ENCODE peak calls at places on chromosomes 11 and 22, in seven cellular contexts. P, Z, K, U, X, F and T are unnamed samples.

GRCh38 chr22:44411226-44412135 is 86.6 kb downstream of the RTL6 start:
- DNase-seq in K (no peak), F (no peak), X (no peak), U (no peak), Z (no peak), P (no peak), T (no peak)

GRCh38 chr11:115505165-115505564 is 950 bp upstream of the CADM1 start:
- DNase-seq in Z (no peak), P (no peak), X (peak; percentile 22), K (no peak), F (no peak), U (peak; percentile 23), T (peak; percentile 27)

GRCh38 chr11:80028998-80029397 is 588.2 kb upstream of the TENM4 start:
- DNase-seq in U (no peak), K (no peak), F (no peak), P (no peak), X (no peak), Z (no peak), T (no peak)

GRCh38 chr11:61290905-61291690 is 4.0 kb downstream of the VWCE start:
- DNase-seq in K (no peak), F (no peak), P (no peak), U (no peak), Z (no peak), X (no peak), T (no peak)

GRCh38 chr11:77558380-77558779 is 31.4 kb upstream of the AQP11 start:
- DNase-seq in K (no peak), P (no peak), Z (no peak), X (no peak), F (no peak), U (no peak), T (no peak)

GRCh38 chr11:36149538-36150242 is 139.5 kb downstream of the COMMD9 start:
- DNase-seq in F (peak; percentile 71), P (peak; percentile 97), U (peak; percentile 78), K (peak; percentile 100), Z (peak; percentile 54), X (peak; percentile 67), T (peak; percentile 7)

GRCh38 chr11:73334244-73335203 is 26.4 kb downstream of the ARHGEF17 start:
- DNase-seq in K (peak; percentile 91), F (peak; percentile 57), U (peak; percentile 81), X (peak; percentile 63), Z (peak; percentile 52), P (no peak), T (peak; percentile 70)

GRCh38 chr11:82818399-82819043 is 81.7 kb downstream of the PRCP start:
- DNase-seq in U (no peak), P (no peak), F (no peak), Z (no peak), X (no peak), K (no peak), T (no peak)

GRCh38 chr11:111370270-111370901 is 8.7 kb downstream of the POU2AF1 start:
- DNase-seq in F (no peak), U (no peak), P (no peak), Z (no peak), X (no peak), K (no peak), T (no peak)

GRCh38 chr11:78654071-78654470 is 79.4 kb upstream of the NARS2 start:
- DNase-seq in K (no peak), X (no peak), F (no peak), Z (no peak), P (no peak), U (no peak), T (no peak)
- H3K27ac ChIP-seq in K (no peak overlapping the region), X (no peak overlapping the region), F (no peak overlapping the region), Z (no peak overlapping the region), P (no peak overlapping the region), U (no peak overlapping the region), T (no peak overlapping the region)

GRCh38 chr22:39292002-39292401 is 27.4 kb downstream of the RPL3 start:
- DNase-seq in K (no peak), U (no peak), Z (no peak), F (peak; percentile 85), X (no peak), P (no peak), T (no peak)

GRCh38 chr22:39290724-39291161 is 28.7 kb downstream of the RPL3 start:
- DNase-seq in F (peak; percentile 97), X (no peak), U (peak; percentile 46), P (no peak), Z (peak; percentile 60), K (peak; percentile 71), T (peak; percentile 73)

GRCh38 chr22:39292561-39293074 is 26.8 kb downstream of the RPL3 start:
- DNase-seq in U (peak; percentile 92), F (peak; percentile 98), X (peak; percentile 90), Z (peak; percentile 71), P (no peak), K (peak; percentile 92), T (peak; percentile 87)

GRCh38 chr22:39290248-39290720 is 29.1 kb downstream of the RPL3 start:
- DNase-seq in Z (no peak), X (no peak), P (no peak), U (no peak), F (peak; percentile 71), K (no peak), T (no peak)

DNA sequence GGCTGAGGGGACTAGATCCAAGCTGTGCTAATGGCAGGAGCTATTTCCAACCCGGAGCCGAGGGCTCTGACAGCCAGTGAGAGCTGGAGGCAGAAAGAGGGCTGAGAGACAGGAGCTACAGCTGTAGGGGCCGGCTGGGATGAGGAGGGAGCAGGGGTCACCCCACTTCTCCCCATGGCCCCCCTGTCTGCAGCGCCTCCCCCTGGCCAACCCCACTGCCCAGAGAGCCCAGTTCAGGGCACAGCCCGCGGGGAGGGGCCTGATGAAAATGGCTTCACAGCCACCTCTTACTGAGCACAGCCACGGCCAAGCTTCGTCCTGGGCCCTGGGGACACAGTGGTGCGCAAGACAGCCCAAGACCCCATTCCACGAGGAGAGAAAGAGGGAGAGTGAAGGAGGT is 27.9 kb downstream of the RPL3 start:
- DNase-seq in U (no peak), P (no peak), F (no peak), Z (no peak), X (no peak), K (no peak), T (no peak)
- H3K27ac ChIP-seq in U (peak overlapping the region; percentile 80), P (peak overlapping the region; percentile 72), F (peak overlapping the region; percentile 98), Z (peak overlapping the region; percentile 78), X (peak overlapping the region; percentile 86), K (no peak overlapping the region), T (no peak overlapping the region)

DNA sequence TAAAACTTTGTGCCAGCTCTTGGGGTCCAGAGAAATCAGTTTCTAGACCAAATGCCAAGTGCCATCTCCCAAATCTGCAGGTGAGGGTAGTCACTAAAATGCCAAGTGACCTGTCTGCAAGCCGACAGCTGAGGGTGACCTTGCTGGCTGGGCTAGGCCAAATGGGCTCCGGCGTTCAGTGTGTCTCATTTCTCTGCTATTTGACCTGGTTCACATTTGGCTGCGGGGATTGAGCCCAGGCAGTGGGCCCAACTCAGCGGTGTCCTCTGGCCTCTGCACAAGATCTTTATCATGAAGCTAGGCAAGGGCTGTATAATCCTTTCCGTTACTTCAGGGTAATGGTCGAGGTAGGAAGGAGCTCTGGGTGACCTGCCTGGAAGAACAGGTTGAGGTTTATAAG is 87.5 kb downstream of the SNX19 start:
- DNase-seq in X (no peak), Z (peak; percentile 26), K (no peak), P (no peak), F (no peak), U (no peak), T (no peak)
- H3K27ac ChIP-seq in X (peak overlapping the region; percentile 33), Z (no peak overlapping the region), K (no peak overlapping the region), P (peak overlapping the region; percentile 83), F (no peak overlapping the region), U (no peak overlapping the region), T (no peak overlapping the region)

GRCh38 chr11:3841426-3842304 is 906 bp upstream of the RHOG start:
- DNase-seq in X (peak; percentile 82), Z (peak; percentile 68), P (peak; percentile 82), K (peak; percentile 82), U (peak; percentile 93), F (peak; percentile 82), T (peak; percentile 83)
- H3K27ac ChIP-seq in X (peak overlapping the region; percentile 96), Z (peak overlapping the region; percentile 94), P (peak overlapping the region; percentile 84), K (peak overlapping the region; percentile 95), U (peak overlapping the region; percentile 99), F (peak overlapping the region; percentile 87), T (peak overlapping the region; percentile 99)

DNA sequence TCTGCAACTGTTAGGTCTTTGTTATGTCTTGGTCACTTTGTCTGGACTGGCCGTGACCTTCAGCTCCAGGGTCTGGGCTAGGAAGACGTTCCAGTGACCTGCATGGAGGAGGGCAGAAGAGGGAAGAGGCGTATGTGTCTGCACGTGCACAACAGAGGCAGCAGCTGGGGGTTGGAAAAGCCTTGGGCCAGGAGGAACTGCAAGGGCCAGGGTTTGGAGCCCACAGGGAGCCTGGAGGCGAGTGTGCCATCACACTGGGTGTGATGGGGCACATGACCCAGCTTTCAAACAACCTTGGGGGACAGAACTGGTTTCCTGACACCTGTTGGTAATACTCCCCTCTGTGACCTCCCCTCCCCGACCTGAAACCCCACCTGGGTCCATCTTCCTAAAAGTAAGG is 34.7 kb downstream of the CHRDL2 start:
- DNase-seq in F (no peak), Z (no peak), P (no peak), K (no peak), U (no peak), X (no peak), T (no peak)
- H3K27ac ChIP-seq in F (peak overlapping the region; percentile 72), Z (peak overlapping the region; percentile 72), P (no peak overlapping the region), K (peak overlapping the region; percentile 77), U (peak overlapping the region; percentile 81), X (peak overlapping the region; percentile 87), T (peak overlapping the region; percentile 60)

GRCh38 chr22:25110596-25110845 is 89.1 kb upstream of the CRYBB3 start:
- DNase-seq in F (no peak), X (peak; percentile 53), U (no peak), P (peak; percentile 2), Z (no peak), K (no peak), T (no peak)
- H3K27ac ChIP-seq in F (peak overlapping the region; percentile 89), X (peak overlapping the region; percentile 87), U (peak overlapping the region; percentile 79), P (peak overlapping the region; percentile 59), Z (peak overlapping the region; percentile 99), K (no peak overlapping the region), T (peak overlapping the region; percentile 86)

GRCh38 chr11:4699697-4700435 is 2.2 kb upstream of the OR51E2 start:
- DNase-seq in P (no peak), F (no peak), U (no peak), Z (no peak), K (no peak), X (no peak), T (no peak)

GRCh38 chr11:4695442-4695841 is 2.2 kb downstream of the OR51E2 start:
- DNase-seq in U (no peak), K (peak; percentile 52), P (no peak), F (no peak), X (no peak), Z (no peak), T (no peak)

GRCh38 chr11:4700436-4700820 is 2.8 kb upstream of the OR51E2 start:
- DNase-seq in X (no peak), K (no peak), Z (no peak), U (no peak), P (no peak), F (no peak), T (no peak)

DNA sequence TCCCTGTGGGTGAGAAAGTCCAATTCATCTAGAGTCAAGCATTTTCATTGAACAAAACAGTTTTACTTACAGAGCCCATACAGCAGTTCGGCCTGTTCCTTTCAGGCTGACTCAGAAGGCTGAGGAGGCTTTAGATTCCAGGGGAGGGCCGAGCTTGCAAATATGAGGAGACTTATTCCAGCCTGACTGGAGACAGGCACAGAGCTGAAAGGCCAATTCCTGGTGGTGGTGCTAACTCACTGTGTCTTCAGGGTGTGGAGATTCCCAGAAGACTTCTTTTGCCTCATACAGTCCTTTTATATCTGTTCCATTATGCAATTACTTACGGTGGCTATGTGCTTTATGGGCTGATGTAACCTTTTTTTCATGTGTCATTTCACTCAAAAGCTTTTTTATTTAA is at the start of gene OR51E2:
- DNase-seq in Z (no peak), U (no peak), X (no peak), P (no peak), K (peak; percentile 78), F (no peak), T (no peak)
- H3K27ac ChIP-seq in Z (no peak within 1 kb of the TSS), U (no peak within 1 kb of the TSS), X (no peak within 1 kb of the TSS), P (no peak within 1 kb of the TSS), K (peak within 1 kb of the TSS; percentile 38), F (no peak within 1 kb of the TSS), T (no peak within 1 kb of the TSS)